ENCODE peak calls at places on chromosomes 6 and 20, in four cellular contexts. V, U, Z and W are unnamed samples. For H3K27me3, the result is how much of the 10 kb centered on the place peaks cover.

GRCh38 chr20:33423141-33423834 is 20.3 kb downstream of the SNTA1 start:
- DNase-seq in V (peak), U (no peak), Z (peak), W (no peak)

GRCh38 chr6:2021713-2022125 is 223.7 kb downstream of the GMDS start:
- DNase-seq in V (peak), U (no peak), Z (peak), W (no peak)

GRCh38 chr6:126812651-126813050 is 305.8 kb upstream of the RSPO3 start:
- DNase-seq in V (peak), U (no peak), Z (no peak), W (no peak)

GRCh38 chr6:36989264-36989663 is 3.3 kb upstream of the MTCH1 start:
- DNase-seq in V (no peak), U (no peak), Z (no peak), W (no peak)

GRCh38 chr20:49381558-49382493 is 100.6 kb downstream of the KCNB1 start:
- DNase-seq in V (peak), U (no peak), Z (peak), W (no peak)

GRCh38 chr20:3150908-3151307 is 8.8 kb downstream of the FASTKD5 start:
- DNase-seq in V (no peak), U (no peak), Z (no peak), W (no peak)

GRCh38 chr6:158172001-158172400 is 3.9 kb downstream of the GTF2H5 start:
- DNase-seq in V (no peak), U (no peak), Z (no peak), W (no peak)

GRCh38 chr6:10099086-10099499 is 315.8 kb downstream of the TFAP2A start:
- DNase-seq in V (no peak), U (no peak), Z (peak), W (no peak)

GRCh38 chr6:38640216-38640909 is 634 bp upstream of the BTBD9 start:
- DNase-seq in V (peak), U (no peak), Z (peak), W (no peak)

GRCh38 chr6:142737368-142738060 is 207.5 kb downstream of the HIVEP2 start:
- DNase-seq in V (peak), U (no peak), Z (no peak), W (no peak)

GRCh38 chr6:146965110-146965689 is 239.0 kb upstream of the STXBP5 start:
- DNase-seq in V (no peak), U (no peak), Z (no peak), W (no peak)

GRCh38 chr20:49925901-49926454 is 10.2 kb upstream of the RNF114 start:
- DNase-seq in V (no peak), U (no peak), Z (no peak), W (no peak)

GRCh38 chr20:19633985-19634384 is 124.1 kb upstream of the RIN2 start:
- DNase-seq in V (peak), U (no peak), Z (peak), W (no peak)

GRCh38 chr6:74197310-74197709 is 501.3 kb downstream of the CD109 start:
- DNase-seq in V (no peak), U (no peak), Z (no peak), W (no peak)

GRCh38 chr6:48135352-48136084 is 24.5 kb upstream of the PTCHD4 start:
- DNase-seq in V (peak), U (no peak), Z (peak), W (no peak)

GRCh38 chr20:63686094-63686491 is 10.4 kb upstream of the TNFRSF6B start:
- DNase-seq in V (no peak), U (no peak), Z (no peak), W (no peak)
- H3K4me3 ChIP-seq in V (no peak), U (no peak), Z (no peak), W (no peak)

GRCh38 chr6:123899745-123900144 is 96.1 kb downstream of the NKAIN2 start:
- DNase-seq in V (no peak), U (no peak), Z (no peak), W (no peak)

GRCh38 chr6:123898669-123899068 is 95.0 kb downstream of the NKAIN2 start:
- DNase-seq in V (no peak), U (no peak), Z (no peak), W (no peak)

GRCh38 chr6:123904228-123904627 is 100.6 kb downstream of the NKAIN2 start:
- DNase-seq in V (no peak), U (no peak), Z (no peak), W (no peak)

GRCh38 chr6:123901441-123901840 is 97.8 kb downstream of the NKAIN2 start:
- DNase-seq in V (no peak), U (no peak), Z (no peak), W (no peak)
- H3K27me3 ChIP-seq in V (under half), U (under half), Z (under half), W (under half)

GRCh38 chr20:36177716-36178115 is 23.2 kb downstream of the EPB41L1 start:
- DNase-seq in V (no peak), U (no peak), Z (no peak), W (no peak)

GRCh38 chr20:36175016-36175415 is 20.5 kb downstream of the EPB41L1 start:
- DNase-seq in V (no peak), U (no peak), Z (no peak), W (no peak)

GRCh38 chr20:36173451-36173933 is 19.0 kb downstream of the EPB41L1 start:
- DNase-seq in V (peak), U (no peak), Z (peak), W (no peak)

GRCh38 chr20:36179170-36179945 is 24.8 kb downstream of the EPB41L1 start:
- DNase-seq in V (no peak), U (no peak), Z (no peak), W (no peak)

DNA sequence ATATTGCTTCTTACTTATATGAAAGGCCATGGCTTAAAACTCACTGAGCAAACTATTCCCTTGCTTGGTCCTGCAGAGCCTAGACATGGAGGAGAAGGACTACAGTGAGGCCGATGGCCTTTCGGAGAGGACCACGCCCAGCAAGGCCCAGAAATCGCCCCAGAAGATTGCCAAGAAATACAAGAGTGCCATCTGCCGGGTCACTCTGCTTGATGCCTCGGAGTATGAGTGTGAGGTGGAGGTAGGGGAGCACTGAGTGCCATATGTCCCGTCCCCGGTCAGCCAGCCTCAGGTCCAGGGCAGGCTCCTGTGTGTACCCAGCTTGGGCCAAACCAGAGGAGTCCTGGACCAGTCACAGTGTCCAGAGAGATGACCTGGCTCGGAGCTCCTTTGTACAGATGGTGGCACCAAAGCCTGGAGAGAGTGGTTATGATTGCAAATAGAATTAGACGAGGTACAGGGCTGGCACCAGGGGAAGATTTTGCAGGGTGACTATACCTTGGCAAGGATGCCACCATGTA is 21.0 kb downstream of the EPB41L1 start:
- DNase-seq in V (no peak), U (no peak), Z (no peak), W (no peak)
- TF ChIP-seq CTCF in V (no peak), U (no peak), Z (no peak), W (peak)

DNA sequence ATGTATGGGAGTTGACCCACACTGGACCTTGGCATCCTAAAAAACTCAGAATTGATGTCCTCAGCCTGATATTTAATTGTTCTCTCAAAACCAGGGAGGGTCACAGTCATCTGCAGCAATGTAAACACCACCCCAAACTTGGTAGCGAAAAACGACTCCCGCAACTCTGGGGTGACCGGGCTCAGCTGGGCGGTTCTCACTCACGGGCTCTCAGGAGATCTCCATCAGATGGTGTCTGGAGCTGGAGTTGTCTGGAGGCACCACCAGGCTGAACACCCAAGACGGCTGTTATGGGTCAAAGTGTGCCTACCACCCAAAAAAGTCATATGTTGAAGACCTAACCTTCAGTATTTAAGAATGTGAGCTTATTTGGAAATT is 50.9 kb upstream of the NXT1 start:
- DNase-seq in V (no peak), U (no peak), Z (no peak), W (no peak)
- H3K4me3 ChIP-seq in V (no peak), U (no peak), Z (no peak), W (no peak)

GRCh38 chr20:51083447-51083846 is 60.5 kb upstream of the KCNG1 start:
- DNase-seq in V (no peak), U (no peak), Z (no peak), W (no peak)
- H3K27me3 ChIP-seq in V (under half), U (under half), Z (under half), W (under half)

GRCh38 chr6:136990754-136991153 is 54.0 kb downstream of the IL20RA start:
- DNase-seq in V (no peak), U (no peak), Z (no peak), W (no peak)
- TF ChIP-seq CTCF in V (no peak), U (no peak), Z (no peak), W (no peak)

DNA sequence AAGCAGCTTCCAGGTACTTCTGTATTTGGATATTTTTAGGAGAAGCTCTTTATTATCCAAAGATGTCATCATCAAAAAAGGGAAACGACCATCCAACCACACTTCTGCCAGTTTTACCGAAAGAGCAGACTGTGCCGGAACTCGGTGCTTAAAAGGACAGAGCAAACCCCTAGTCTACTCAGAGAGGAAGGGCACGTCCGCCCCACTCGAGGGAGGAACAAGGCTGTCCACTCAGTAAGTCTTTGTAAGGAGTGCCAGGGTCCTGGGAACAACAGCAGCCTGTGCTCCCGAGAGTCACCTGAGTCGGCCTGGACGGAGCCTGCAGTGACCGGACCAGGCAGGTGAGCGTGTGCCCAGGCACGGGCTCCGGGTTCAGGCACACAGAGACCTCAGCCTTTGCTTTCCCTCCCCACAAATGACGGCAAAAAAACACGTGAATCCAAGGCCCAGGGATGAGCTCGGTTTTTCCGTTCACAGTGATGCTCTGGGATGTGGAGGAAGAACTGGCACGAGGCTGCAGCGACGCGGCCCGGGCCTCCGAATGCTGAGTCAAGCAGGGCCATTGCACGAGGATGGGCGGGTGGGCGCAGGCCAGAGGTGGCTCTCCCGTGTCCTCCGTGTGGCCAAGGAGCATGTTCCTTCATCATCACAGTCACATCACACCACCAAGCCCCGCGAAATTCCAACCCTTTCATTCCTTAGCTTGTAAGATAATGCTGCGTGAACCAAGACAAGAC is 17.4 kb upstream of the SLCO4A1 start:
- DNase-seq in V (no peak), U (no peak), Z (no peak), W (no peak)
- H3K4me3 ChIP-seq in V (no peak), U (no peak), Z (no peak), W (no peak)

GRCh38 chr6:169387809-169388383 is 134.2 kb upstream of the THBS2 start:
- DNase-seq in V (no peak), U (no peak), Z (no peak), W (no peak)

GRCh38 chr6:169395080-169395805 is 141.6 kb upstream of the THBS2 start:
- DNase-seq in V (no peak), U (no peak), Z (no peak), W (no peak)

GRCh38 chr6:169393753-169394152 is 140.1 kb upstream of the THBS2 start:
- DNase-seq in V (no peak), U (no peak), Z (no peak), W (no peak)

GRCh38 chr6:169388767-169389166 is 135.1 kb upstream of the THBS2 start:
- DNase-seq in V (no peak), U (no peak), Z (no peak), W (no peak)

GRCh38 chr6:169391473-169392071 is 137.9 kb upstream of the THBS2 start:
- DNase-seq in V (no peak), U (no peak), Z (no peak), W (no peak)
- H3K27me3 ChIP-seq in V (under half), U (under half), Z (under half), W (under half)

DNA sequence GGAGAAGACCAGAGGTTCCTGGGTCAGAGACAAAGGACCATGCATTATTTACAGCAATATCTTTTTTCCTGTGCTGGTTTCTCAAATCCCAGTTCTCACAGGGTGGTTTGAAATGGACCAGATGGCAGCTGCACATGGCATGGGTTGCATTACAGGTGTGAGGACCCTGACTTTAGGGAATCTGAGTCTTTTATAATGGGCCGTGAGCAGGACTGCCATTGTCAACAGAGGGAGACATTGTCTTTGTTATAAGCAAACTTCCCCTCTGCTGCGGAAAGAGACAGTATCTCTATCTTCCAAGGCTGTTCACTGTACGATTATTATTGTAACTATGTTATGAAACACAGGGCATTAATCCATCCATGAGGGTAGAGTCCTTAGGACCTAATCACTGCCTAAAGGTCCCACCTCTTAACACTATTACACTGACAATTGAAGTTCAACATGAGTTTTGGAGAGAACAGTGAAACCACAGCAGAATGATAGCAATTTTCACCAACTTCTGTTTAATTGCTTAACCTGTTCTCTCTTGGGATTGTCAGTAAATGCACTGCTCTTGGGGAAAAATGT is 156.1 kb upstream of the AGPAT4 start:
- DNase-seq in V (peak), U (no peak), Z (no peak), W (no peak)
- TF ChIP-seq CTCF in V (peak), U (no peak), Z (no peak), W (peak)